ENCODE peak calls at places on chromosome 4, in nine cellular contexts. B, A, U, D, F, O, Q, P and J are unnamed samples.

GRCh38 chr4:96193061-96193460 is 353.2 kb downstream of the PDHA2 start:
- DNase-seq in B (no peak), A (no peak), U (no peak), D (no peak), F (no peak), O (no peak), Q (no peak), P (no peak), J (no peak)

GRCh38 chr4:14458463-14458862 is 543.8 kb upstream of the CPEB2 start:
- DNase-seq in B (no peak), A (no peak), U (no peak), D (no peak), F (no peak), O (no peak), Q (no peak), P (no peak), J (no peak)

GRCh38 chr4:185896832-185897475 is 85.0 kb upstream of the SORBS2 start:
- DNase-seq in B (no peak), A (no peak), U (no peak), D (no peak), F (no peak), O (no peak), Q (no peak), P (no peak), J (peak; percentile 76)

GRCh38 chr4:175509320-175509719 is 302.7 kb downstream of the GPM6A start:
- DNase-seq in B (no peak), A (no peak), U (no peak), D (no peak), F (no peak), O (no peak), Q (no peak), P (no peak), J (no peak)

GRCh38 chr4:153541426-153542096 is 75.4 kb downstream of the TMEM131L start:
- DNase-seq in B (no peak), A (peak; percentile 67), U (peak; percentile 88), D (no peak), F (peak; percentile 49), O (no peak), Q (no peak), P (no peak), J (no peak)

GRCh38 chr4:47104986-47105385 is 73.6 kb downstream of the GABRB1 start:
- DNase-seq in B (no peak), A (no peak), U (peak; percentile 11), D (no peak), F (no peak), O (no peak), Q (no peak), P (no peak), J (no peak)

GRCh38 chr4:1248262-1249147 is at the start of gene CTBP1:
- DNase-seq in B (peak; percentile 85), A (peak; percentile 71), U (peak; percentile 84), D (peak; percentile 59), F (no peak), O (peak; percentile 22), Q (peak; percentile 90), P (peak; percentile 84), J (peak; percentile 80)

GRCh38 chr4:38601244-38601915 is 62.6 kb upstream of the KLF3 start:
- DNase-seq in B (no peak), A (no peak), U (peak; percentile 49), D (peak; percentile 31), F (no peak), O (no peak), Q (no peak), P (no peak), J (peak; percentile 36)

GRCh38 chr4:110840221-110840654 is 217.4 kb upstream of the PITX2 start:
- DNase-seq in B (no peak), A (no peak), U (peak; percentile 86), D (no peak), F (peak; percentile 11), O (no peak), Q (no peak), P (no peak), J (no peak)

GRCh38 chr4:123898941-123899666 is 502.5 kb downstream of the SPRY1 start:
- DNase-seq in B (no peak), A (no peak), U (no peak), D (no peak), F (no peak), O (no peak), Q (no peak), P (no peak), J (no peak)

GRCh38 chr4:5500165-5500564 is 208.2 kb downstream of the EVC2 start:
- DNase-seq in B (no peak), A (no peak), U (no peak), D (no peak), F (no peak), O (no peak), Q (no peak), P (no peak), J (no peak)

GRCh38 chr4:152094851-152095700 is 334.3 kb upstream of the GATB start:
- DNase-seq in B (no peak), A (no peak), U (peak; percentile 81), D (no peak), F (no peak), O (no peak), Q (no peak), P (no peak), J (no peak)

GRCh38 chr4:24053906-24054305 is 164.1 kb upstream of the PPARGC1A start:
- DNase-seq in B (no peak), A (no peak), U (no peak), D (no peak), F (no peak), O (no peak), Q (no peak), P (no peak), J (no peak)

GRCh38 chr4:34318773-34319172 is 1925.5 kb downstream of the ARAP2 start:
- DNase-seq in B (no peak), A (no peak), U (no peak), D (no peak), F (no peak), O (no peak), Q (no peak), P (no peak), J (no peak)
- TF ChIP-seq CTCF in B (no peak), A (no peak), U (no peak), D (no peak), F (no peak), O (no peak), Q (no peak), P (no peak), J (no peak)

DNA sequence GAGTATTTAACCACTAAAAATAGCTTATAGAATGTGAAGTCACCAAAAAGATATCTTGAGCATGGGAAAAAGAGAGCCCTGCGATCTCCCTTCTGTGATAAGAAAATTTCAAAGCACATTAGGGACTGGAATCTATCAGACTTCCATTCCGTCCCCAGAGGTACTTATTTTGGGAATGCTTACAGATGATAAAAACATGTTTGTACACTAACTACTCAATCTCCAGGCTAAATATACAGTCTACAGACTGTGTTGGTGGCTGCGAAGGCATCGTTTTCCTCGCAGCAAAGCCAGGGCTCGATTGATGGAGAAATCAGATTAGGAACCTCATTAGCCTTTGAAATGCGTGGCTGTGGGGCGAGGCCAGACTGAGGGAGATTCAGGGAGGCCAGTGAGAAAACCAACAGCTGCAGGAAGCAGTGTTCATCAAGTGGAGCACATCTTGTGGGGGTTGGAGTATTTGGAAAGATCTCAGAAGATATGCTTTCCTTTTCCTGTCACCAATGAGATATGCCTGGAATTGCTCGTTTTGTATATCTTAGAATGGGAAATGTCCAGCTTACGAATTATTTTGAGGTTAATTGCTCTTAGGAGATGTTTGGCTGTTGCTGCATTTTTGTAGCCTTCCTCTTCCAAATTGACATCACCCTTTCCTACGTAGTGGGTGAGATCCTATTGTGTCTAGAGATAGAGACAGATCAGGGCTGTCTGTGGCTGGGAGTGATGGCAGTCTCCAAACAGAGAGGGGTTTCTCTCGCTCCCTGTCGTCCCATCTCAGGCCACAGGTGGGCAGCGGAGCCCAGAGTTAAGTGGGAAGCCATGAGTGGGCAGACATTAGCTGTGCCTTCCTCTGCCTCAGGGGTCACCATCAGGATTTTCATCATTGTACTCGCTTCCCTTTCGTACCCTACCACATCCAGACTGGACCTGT is 225.0 kb upstream of the FAT1 start:
- DNase-seq in B (no peak), A (no peak), U (no peak), D (no peak), F (no peak), O (no peak), Q (peak; percentile 70), P (no peak), J (no peak)
- TF ChIP-seq CTCF in B (peak; percentile 10), A (peak; percentile 43), U (no peak), D (peak; percentile 22), F (peak; percentile 55), O (peak; percentile 66), Q (no peak), P (no peak), J (peak; percentile 20)

DNA sequence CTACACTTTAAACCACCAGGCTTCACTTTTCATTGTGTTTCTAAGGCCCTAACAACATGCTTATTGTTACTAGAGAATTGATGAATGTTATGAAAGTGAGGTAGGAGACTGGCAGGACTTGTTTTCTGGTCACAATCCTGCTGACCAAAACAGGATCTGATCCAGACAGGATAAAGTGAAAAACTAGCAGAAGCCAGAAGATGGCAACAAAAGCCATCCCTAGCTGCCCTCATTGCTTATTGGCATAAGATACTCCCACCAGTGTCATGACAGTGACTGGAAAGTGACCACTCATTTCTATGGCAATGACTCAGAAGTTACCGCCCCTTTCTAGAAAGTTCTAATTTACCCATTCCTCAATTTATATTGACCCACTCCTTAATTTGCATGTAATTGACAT is 29.9 kb upstream of the FGG start:
- DNase-seq in B (no peak), A (no peak), U (no peak), D (no peak), F (no peak), O (no peak), Q (no peak), P (no peak), J (no peak)
- TF ChIP-seq CTCF in B (no peak), A (no peak), U (no peak), D (no peak), F (no peak), O (no peak), Q (no peak), P (no peak), J (no peak)

GRCh38 chr4:42398448-42399355 is 1.4 kb downstream of the SHISA3 start:
- DNase-seq in B (no peak), A (no peak), U (no peak), D (no peak), F (no peak), O (no peak), Q (no peak), P (no peak), J (no peak)

GRCh38 chr4:42399393-42399792 is 2.1 kb downstream of the SHISA3 start:
- DNase-seq in B (no peak), A (no peak), U (no peak), D (no peak), F (no peak), O (no peak), Q (no peak), P (no peak), J (no peak)

GRCh38 chr4:42397635-42398447 is 553 bp downstream of the SHISA3 start:
- DNase-seq in B (no peak), A (no peak), U (peak; percentile 41), D (no peak), F (no peak), O (no peak), Q (peak; percentile 47), P (no peak), J (peak; percentile 6)

GRCh38 chr4:42404001-42404400 is 6.7 kb downstream of the SHISA3 start:
- DNase-seq in B (no peak), A (no peak), U (no peak), D (no peak), F (no peak), O (no peak), Q (no peak), P (no peak), J (no peak)

GRCh38 chr4:42401171-42401570 is 3.9 kb downstream of the SHISA3 start:
- DNase-seq in B (no peak), A (no peak), U (no peak), D (no peak), F (no peak), O (no peak), Q (no peak), P (no peak), J (no peak)
- TF ChIP-seq CTCF in B (no peak), A (no peak), U (no peak), D (no peak), F (no peak), O (peak; percentile 26), Q (no peak), P (no peak), J (no peak)